ENCODE peak calls at places on chromosomes 11 and 22, in ten cellular contexts. T is LoVo; G is stimulated activated CD4-positive, alpha-beta T cell treated with anti-CD3 and anti-CD28 coated beads, TNF-alpha, amount 100 ng/mL, for 48 hours; F is cerebellum; D is colonic mucosa; V is neural crest cell; A is GM23248; O is psoas muscle; B is iris pigment epithelial cell; X is NCI-H748 treated with DMSO at 0.1 percent for 48 hours. I is an unnamed sample.
A peak's percentile ranks its signal among the peaks of the same experiment; 100 is the strongest.

GRCh38 chr11:73229321-73230275 is 11.5 kb downstream of the P2RY2 start:
- DNase-seq in D (no peak), X (no peak), F (no peak), B (no peak), V (no peak), O (peak; percentile 52), G (no peak), T (no peak), A (no peak), I (no peak)

GRCh38 chr11:120835601-120836228 is 188.2 kb upstream of the TBCEL start:
- DNase-seq in F (no peak), A (peak; percentile 23), O (no peak), T (no peak), X (no peak), D (no peak), V (no peak), B (no peak), G (peak; percentile 31), I (no peak)

GRCh38 chr11:118998822-118999221 is 884 bp downstream of the CENATAC start:
- DNase-seq in X (no peak), D (no peak), B (peak; percentile 80), G (no peak), V (no peak), T (peak; percentile 84), A (peak; percentile 80), O (no peak), F (no peak), I (peak; percentile 68)

GRCh38 chr11:64025205-64025604 is 10.5 kb upstream of the FLRT1 start:
- DNase-seq in B (no peak), V (no peak), X (no peak), G (no peak), O (no peak), F (no peak), D (no peak), T (no peak), A (no peak), I (no peak)

GRCh38 chr11:47552086-47552580 is 799 bp downstream of the CELF1 start:
- DNase-seq in G (no peak), B (peak; percentile 69), O (no peak), T (peak; percentile 22), F (no peak), X (no peak), V (peak; percentile 20), A (peak; percentile 72), D (peak; percentile 57), I (peak; percentile 39)

GRCh38 chr11:111419641-111420327 is 40.7 kb upstream of the POU2AF1 start:
- DNase-seq in V (no peak), X (no peak), A (no peak), D (no peak), B (no peak), O (peak; percentile 71), T (no peak), G (no peak), F (peak; percentile 67), I (no peak)

GRCh38 chr11:17585911-17586695 is 39.0 kb downstream of the OTOG start:
- DNase-seq in A (no peak), V (no peak), G (no peak), D (no peak), T (no peak), B (no peak), F (no peak), X (no peak), O (no peak), I (no peak)

GRCh38 chr11:2793781-2794418 is 91.7 kb downstream of the CDKN1C start:
- DNase-seq in D (no peak), T (no peak), G (no peak), X (no peak), F (no peak), V (no peak), B (no peak), A (no peak), O (peak; percentile 18), I (no peak)

GRCh38 chr11:86490582-86490981 is 115.9 kb downstream of the CCDC81 start:
- DNase-seq in O (no peak), D (no peak), B (peak; percentile 37), X (no peak), A (no peak), G (no peak), V (no peak), F (no peak), T (no peak), I (no peak)

GRCh38 chr11:76752321-76753175 is 30.6 kb upstream of the TSKU start:
- DNase-seq in F (no peak), X (no peak), O (peak; percentile 94), V (no peak), D (peak; percentile 90), T (no peak), G (no peak), A (peak; percentile 96), B (peak; percentile 72), I (no peak)

GRCh38 chr11:62567018-62567633 is 6.6 kb downstream of the EEF1G start:
- DNase-seq in V (no peak), T (no peak), G (no peak), B (no peak), O (peak; percentile 9), D (no peak), X (no peak), A (no peak), F (no peak), I (no peak)

GRCh38 chr22:20155330-20156041 is 4.6 kb upstream of the CCDC188 start:
- DNase-seq in O (peak; percentile 72), D (peak; percentile 28), A (peak; percentile 75), X (peak; percentile 63), B (peak; percentile 70), F (peak; percentile 90), V (peak; percentile 69), G (no peak), T (no peak), I (peak; percentile 52)